ENCODE peak calls at places on chromosomes 6 and 20, in nine cellular contexts. One of them, this sample, is unnamed.

GRCh38 chr6:161128680-161129196 is 137.2 kb downstream of the MAP3K4 start:
- DNase-seq in H4: no peak
- DNase-seq in CD8-positive, alpha-beta T cell: no peak
- DNase-seq in GM13977: no peak
- DNase-seq in HT1080: peak; percentile 78
- DNase-seq in NCI-H526: no peak
- DNase-seq in stimulated activated naive CD4-positive, alpha-beta T cell: no peak
- DNase-seq in NCI-H460: peak; percentile 49
- DNase-seq in lung: no peak
- DNase-seq in this sample: peak; percentile 81

GRCh38 chr6:106539931-106540330 is 89.4 kb downstream of the RTN4IP1 start:
- DNase-seq in NCI-H460: no peak
- DNase-seq in CD8-positive, alpha-beta T cell: no peak
- DNase-seq in lung: no peak
- DNase-seq in NCI-H526: no peak
- DNase-seq in GM13977: no peak
- DNase-seq in stimulated activated naive CD4-positive, alpha-beta T cell: no peak
- DNase-seq in HT1080: no peak
- DNase-seq in H4: no peak
- DNase-seq in this sample: no peak

GRCh38 chr20:9112541-9113515 is 43.9 kb downstream of the PLCB4 start:
- DNase-seq in CD8-positive, alpha-beta T cell: no peak
- DNase-seq in GM13977: no peak
- DNase-seq in stimulated activated naive CD4-positive, alpha-beta T cell: no peak
- DNase-seq in lung: no peak
- DNase-seq in H4: peak; percentile 43
- DNase-seq in NCI-H460: no peak
- DNase-seq in HT1080: no peak
- DNase-seq in NCI-H526: no peak
- DNase-seq in this sample: peak; percentile 75

GRCh38 chr20:40359127-40359892 is 329.7 kb downstream of the MAFB start:
- DNase-seq in HT1080: no peak
- DNase-seq in lung: no peak
- DNase-seq in H4: no peak
- DNase-seq in NCI-H460: no peak
- DNase-seq in CD8-positive, alpha-beta T cell: no peak
- DNase-seq in GM13977: no peak
- DNase-seq in stimulated activated naive CD4-positive, alpha-beta T cell: no peak
- DNase-seq in NCI-H526: no peak
- DNase-seq in this sample: no peak

GRCh38 chr6:104940881-104941693 is 15.8 kb upstream of the LIN28B start:
- DNase-seq in NCI-H460: no peak
- DNase-seq in CD8-positive, alpha-beta T cell: no peak
- DNase-seq in stimulated activated naive CD4-positive, alpha-beta T cell: no peak
- DNase-seq in HT1080: no peak
- DNase-seq in lung: no peak
- DNase-seq in NCI-H526: no peak
- DNase-seq in H4: no peak
- DNase-seq in GM13977: no peak
- DNase-seq in this sample: no peak

GRCh38 chr6:117496383-117496990 is 14.0 kb downstream of the DCBLD1 start:
- DNase-seq in HT1080: peak; percentile 46
- DNase-seq in H4: no peak
- DNase-seq in NCI-H526: no peak
- DNase-seq in lung: no peak
- DNase-seq in CD8-positive, alpha-beta T cell: no peak
- DNase-seq in stimulated activated naive CD4-positive, alpha-beta T cell: no peak
- DNase-seq in NCI-H460: no peak
- DNase-seq in GM13977: no peak
- DNase-seq in this sample: peak; percentile 26

GRCh38 chr20:21183722-21184121 is 57.8 kb downstream of the KIZ start:
- DNase-seq in NCI-H460: no peak
- DNase-seq in HT1080: peak; percentile 41
- DNase-seq in H4: peak; percentile 49
- DNase-seq in NCI-H526: no peak
- DNase-seq in CD8-positive, alpha-beta T cell: no peak
- DNase-seq in lung: no peak
- DNase-seq in GM13977: no peak
- DNase-seq in stimulated activated naive CD4-positive, alpha-beta T cell: no peak
- DNase-seq in this sample: peak; percentile 35

GRCh38 chr6:154039231-154039842 is at the start of gene OPRM1:
- DNase-seq in GM13977: peak; percentile 11
- DNase-seq in lung: no peak
- DNase-seq in NCI-H526: no peak
- DNase-seq in CD8-positive, alpha-beta T cell: no peak
- DNase-seq in H4: peak; percentile 2
- DNase-seq in NCI-H460: no peak
- DNase-seq in stimulated activated naive CD4-positive, alpha-beta T cell: no peak
- DNase-seq in HT1080: peak; percentile 52
- DNase-seq in this sample: peak; percentile 33

GRCh38 chr20:57849126-57849867 is 139.5 kb upstream of the PMEPA1 start:
- DNase-seq in GM13977: no peak
- DNase-seq in lung: no peak
- DNase-seq in H4: no peak
- DNase-seq in NCI-H526: no peak
- DNase-seq in CD8-positive, alpha-beta T cell: no peak
- DNase-seq in NCI-H460: no peak
- DNase-seq in HT1080: no peak
- DNase-seq in stimulated activated naive CD4-positive, alpha-beta T cell: no peak
- DNase-seq in this sample: no peak

GRCh38 chr6:132919476-132919875 is 105.1 kb downstream of the RPS12 start:
- DNase-seq in HT1080: peak; percentile 65
- DNase-seq in CD8-positive, alpha-beta T cell: no peak
- DNase-seq in GM13977: no peak
- DNase-seq in stimulated activated naive CD4-positive, alpha-beta T cell: no peak
- DNase-seq in lung: peak; percentile 91
- DNase-seq in H4: peak; percentile 53
- DNase-seq in NCI-H460: no peak
- DNase-seq in NCI-H526: no peak
- DNase-seq in this sample: peak; percentile 83

GRCh38 chr6:3273707-3274521 is 15.2 kb downstream of the PSMG4 start:
- DNase-seq in H4: no peak
- DNase-seq in stimulated activated naive CD4-positive, alpha-beta T cell: no peak
- DNase-seq in GM13977: no peak
- DNase-seq in lung: no peak
- DNase-seq in HT1080: no peak
- DNase-seq in NCI-H526: no peak
- DNase-seq in CD8-positive, alpha-beta T cell: no peak
- DNase-seq in NCI-H460: no peak
- DNase-seq in this sample: no peak

GRCh38 chr6:14452567-14453527 is 335.3 kb downstream of the CD83 start:
- DNase-seq in lung: no peak
- DNase-seq in stimulated activated naive CD4-positive, alpha-beta T cell: peak; percentile 45
- DNase-seq in GM13977: no peak
- DNase-seq in H4: peak; percentile 30
- DNase-seq in CD8-positive, alpha-beta T cell: no peak
- DNase-seq in HT1080: no peak
- DNase-seq in NCI-H526: no peak
- DNase-seq in NCI-H460: no peak
- DNase-seq in this sample: no peak

GRCh38 chr20:52958206-52958605 is 14.0 kb upstream of the TSHZ2 start:
- DNase-seq in H4: no peak
- DNase-seq in lung: no peak
- DNase-seq in NCI-H460: no peak
- DNase-seq in HT1080: peak; percentile 11
- DNase-seq in GM13977: no peak
- DNase-seq in stimulated activated naive CD4-positive, alpha-beta T cell: no peak
- DNase-seq in NCI-H526: no peak
- DNase-seq in CD8-positive, alpha-beta T cell: no peak
- DNase-seq in this sample: peak; percentile 56

GRCh38 chr6:37521674-37522073 is 22.0 kb upstream of the CCDC167 start:
- DNase-seq in GM13977: no peak
- DNase-seq in CD8-positive, alpha-beta T cell: no peak
- DNase-seq in H4: no peak
- DNase-seq in HT1080: no peak
- DNase-seq in NCI-H526: no peak
- DNase-seq in lung: no peak
- DNase-seq in NCI-H460: no peak
- DNase-seq in stimulated activated naive CD4-positive, alpha-beta T cell: no peak
- DNase-seq in this sample: no peak

This sample was measured in kidney tubule cell.